ENCODE peak calls at places on chromosome 19, in eight cellular contexts. F is NCI-H1417 treated with DMSO at 0.1 percent for 48 hours, R is T-helper 9 cell, B is foreskin fibroblast, H is GM23248, X is HEK293T, J is IMR-90, L is GM13976. D is an unnamed sample.

GRCh38 chr19:13689050-13689449 is 75.3 kb upstream of the MRI1 start:
- DNase-seq in F (no peak), R (no peak), B (peak), H (peak), X (peak), J (peak), L (no peak), D (no peak)

GRCh38 chr19:13208131-13208963 is 58.1 kb downstream of the IER2 start:
- DNase-seq in F (no peak), R (peak), B (peak), H (peak), X (no peak), J (peak), L (peak), D (no peak)

GRCh38 chr19:17049711-17050280 is 23.2 kb upstream of the CPAMD8 start:
- DNase-seq in F (no peak), R (no peak), B (peak), H (peak), X (no peak), J (peak), L (no peak), D (peak)

GRCh38 chr19:47514151-47514868 is 553 bp downstream of the NAPA start:
- DNase-seq in F (no peak), R (no peak), B (no peak), H (peak), X (no peak), J (no peak), L (no peak), D (no peak)

GRCh38 chr19:48400018-48400742 is 6.7 kb downstream of the GRIN2D start:
- DNase-seq in F (no peak), R (no peak), B (peak), H (peak), X (peak), J (peak), L (peak), D (no peak)

GRCh38 chr19:7109678-7110289 is 40.3 kb downstream of the ZNF557 start:
- DNase-seq in F (no peak), R (no peak), B (no peak), H (peak), X (no peak), J (no peak), L (no peak), D (no peak)

GRCh38 chr19:19461671-19462622 is 53.4 kb downstream of the TSSK6 start:
- DNase-seq in F (no peak), R (no peak), B (peak), H (no peak), X (no peak), J (no peak), L (no peak), D (peak)

GRCh38 chr19:45100202-45100600 is 7.2 kb downstream of the PPP1R37 start:
- DNase-seq in F (no peak), R (no peak), B (no peak), H (no peak), X (no peak), J (no peak), L (no peak), D (no peak)

GRCh38 chr19:44704982-44705381 is 6.0 kb downstream of the CEACAM16 start:
- DNase-seq in F (no peak), R (no peak), B (no peak), H (no peak), X (no peak), J (no peak), L (no peak), D (no peak)

GRCh38 chr19:3683405-3683865 is 16.8 kb downstream of the PIP5K1C start:
- DNase-seq in F (no peak), R (no peak), B (peak), H (no peak), X (no peak), J (no peak), L (peak), D (no peak)

GRCh38 chr19:18159810-18160209 is 6.8 kb downstream of the PIK3R2 start:
- DNase-seq in F (no peak), R (no peak), B (no peak), H (no peak), X (no peak), J (no peak), L (no peak), D (no peak)

GRCh38 chr19:2475018-2475701 is 767 bp upstream of the GADD45B start:
- DNase-seq in F (no peak), R (peak), B (peak), H (peak), X (peak), J (peak), L (peak), D (peak)

GRCh38 chr19:16338470-16339360 is 14.1 kb downstream of the KLF2 start:
- DNase-seq in F (no peak), R (peak), B (peak), H (peak), X (no peak), J (peak), L (peak), D (no peak)

GRCh38 chr19:970695-971094 is 13.4 kb upstream of the WDR18 start:
- DNase-seq in F (no peak), R (no peak), B (no peak), H (peak), X (peak), J (no peak), L (no peak), D (no peak)

GRCh38 chr19:4337906-4338440 is 654 bp downstream of the STAP2 start:
- DNase-seq in F (no peak), R (no peak), B (no peak), H (peak), X (no peak), J (no peak), L (no peak), D (no peak)

D was measured in prostate gland.